ENCODE peak calls at places on chromosomes 11 and 22, in five cellular contexts. N is lower leg skin, E is tibial nerve, R is heart left ventricle, J is stomach. K is an unnamed sample.

GRCh38 chr11:46291441-46292143 is 14.1 kb downstream of the CREB3L1 start:
- DNase-seq in N (no peak), E (no peak), R (no peak), J (peak), K (no peak)

GRCh38 chr11:6755303-6755952 is 16.3 kb downstream of the OR2AG2 start:
- DNase-seq in N (no peak), J (peak), R (no peak), E (no peak), K (peak)

GRCh38 chr11:126318642-126319373 is 14.9 kb downstream of the DCPS start:
- DNase-seq in E (no peak), R (peak), J (no peak), N (peak), K (peak)

GRCh38 chr11:17439316-17439782 is 37.3 kb downstream of the ABCC8 start:
- DNase-seq in J (peak), E (no peak), N (no peak), R (no peak), K (no peak)

GRCh38 chr11:58958500-58958899 is 19.2 kb downstream of the GLYATL1 start:
- DNase-seq in N (no peak), E (no peak), R (no peak), J (peak), K (peak)

GRCh38 chr11:117929568-117930207 is 486 bp upstream of the TMPRSS13 start:
- DNase-seq in J (no peak), E (no peak), N (no peak), R (no peak), K (no peak)

GRCh38 chr11:37942081-37942480 is 1344.0 kb upstream of the RAG2 start:
- DNase-seq in R (no peak), N (no peak), J (no peak), E (no peak), K (no peak)

GRCh38 chr11:99277281-99277680 is 256.5 kb downstream of the CNTN5 start:
- DNase-seq in E (no peak), N (no peak), J (no peak), R (no peak), K (no peak)

GRCh38 chr11:67256477-67256876 is 9.8 kb upstream of the GRK2 start:
- DNase-seq in E (no peak), R (no peak), J (no peak), N (no peak), K (no peak)

GRCh38 chr22:28299760-28300159 is 379.9 kb downstream of the TTC28 start:
- DNase-seq in R (peak), J (no peak), E (no peak), N (no peak), K (no peak)

GRCh38 chr11:115215694-115216615 is 288.3 kb downstream of the CADM1 start:
- DNase-seq in J (no peak), R (no peak), E (no peak), N (no peak), K (no peak)

GRCh38 chr11:17298302-17298701 is 21.8 kb downstream of the NUCB2 start:
- DNase-seq in J (no peak), N (no peak), E (no peak), R (no peak), K (no peak)

GRCh38 chr11:78030429-78031325 is 7.6 kb upstream of the KCTD14 start:
- DNase-seq in N (no peak), R (peak), J (peak), E (no peak), K (peak)

GRCh38 chr11:68213135-68213515 is at the start of gene KMT5B:
- DNase-seq in R (peak), E (no peak), N (no peak), J (peak), K (peak)

GRCh38 chr22:17703811-17704210 is 65.3 kb downstream of the BCL2L13 start:
- DNase-seq in J (no peak), N (no peak), E (no peak), R (no peak), K (no peak)

GRCh38 chr22:41446057-41446501 is 522 bp downstream of the TOB2 start:
- DNase-seq in N (peak), E (no peak), J (peak), R (no peak), K (peak)

GRCh38 chr22:47659467-47660302 is 897.2 kb downstream of the TBC1D22A start:
- DNase-seq in E (no peak), J (no peak), N (no peak), R (no peak), K (no peak)

GRCh38 chr11:95734009-95734572 is 55.5 kb downstream of the FAM76B start:
- DNase-seq in J (no peak), E (no peak), R (no peak), N (no peak), K (no peak)

GRCh38 chr11:31820438-31820818 is 9.3 kb upstream of the PAX6 start:
- DNase-seq in R (no peak), E (no peak), N (no peak), J (no peak), K (no peak)

GRCh38 chr11:113408206-113408605 is 20.6 kb downstream of the ANKK1 start:
- DNase-seq in R (no peak), J (no peak), E (no peak), N (no peak), K (no peak)

GRCh38 chr22:48876951-48877350 is 950.7 kb downstream of the BRD1 start:
- DNase-seq in E (no peak), R (no peak), J (no peak), N (no peak), K (no peak)

GRCh38 chr11:23112987-23113886 is 253.0 kb upstream of the CCDC179 start:
- DNase-seq in N (no peak), E (no peak), J (peak), R (no peak), K (peak)

GRCh38 chr11:69499946-69500284 is 18.5 kb downstream of the LINC01488 start:
- DNase-seq in R (no peak), J (no peak), N (no peak), E (no peak), K (no peak)

GRCh38 chr11:8092587-8093424 is 11.8 kb downstream of the TUB start:
- DNase-seq in N (peak), E (no peak), R (peak), J (peak), K (peak)

DNA sequence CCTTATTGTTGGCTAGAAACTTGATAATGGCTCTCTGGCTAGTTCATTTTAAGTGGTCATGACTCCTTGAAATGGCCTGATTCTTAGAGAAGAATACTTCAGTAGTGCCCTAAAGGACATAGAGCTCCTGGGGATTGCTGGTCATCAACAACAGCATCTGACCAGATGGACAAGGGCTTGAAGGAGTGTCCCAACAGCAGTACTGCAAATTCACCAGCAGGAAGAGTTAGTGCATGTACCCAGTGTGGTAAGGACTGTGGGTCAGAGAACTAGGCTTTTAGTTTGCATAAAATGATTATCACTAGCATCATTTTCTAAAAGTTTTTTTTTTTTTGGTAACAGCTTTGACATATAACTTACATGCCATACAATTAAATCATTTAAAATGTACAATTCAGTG is 39.5 kb upstream of the CUL5 start:
- DNase-seq in N (no peak), E (no peak), R (no peak), J (no peak), K (no peak)
- TF ChIP-seq CTCF in N (no peak), E (no peak), R (no peak), J (no peak), K (no peak)

GRCh38 chr11:128615076-128615475 is 27.7 kb upstream of the ETS1 start:
- DNase-seq in E (no peak), N (no peak), R (no peak), J (no peak), K (no peak)

GRCh38 chr11:128608732-128609131 is 21.4 kb upstream of the ETS1 start:
- DNase-seq in E (no peak), R (no peak), N (no peak), J (no peak), K (no peak)

GRCh38 chr11:128613300-128613995 is 26.1 kb upstream of the ETS1 start:
- DNase-seq in J (no peak), N (no peak), R (no peak), E (no peak), K (no peak)

GRCh38 chr11:128607819-128608218 is 20.5 kb upstream of the ETS1 start:
- DNase-seq in E (no peak), N (no peak), R (no peak), J (peak), K (no peak)

GRCh38 chr11:128610765-128611617 is 23.6 kb upstream of the ETS1 start:
- DNase-seq in J (no peak), R (no peak), N (no peak), E (no peak), K (peak)
- H3K4me3 ChIP-seq in J (no peak), R (peak), N (no peak), E (no peak), K (no peak)

DNA sequence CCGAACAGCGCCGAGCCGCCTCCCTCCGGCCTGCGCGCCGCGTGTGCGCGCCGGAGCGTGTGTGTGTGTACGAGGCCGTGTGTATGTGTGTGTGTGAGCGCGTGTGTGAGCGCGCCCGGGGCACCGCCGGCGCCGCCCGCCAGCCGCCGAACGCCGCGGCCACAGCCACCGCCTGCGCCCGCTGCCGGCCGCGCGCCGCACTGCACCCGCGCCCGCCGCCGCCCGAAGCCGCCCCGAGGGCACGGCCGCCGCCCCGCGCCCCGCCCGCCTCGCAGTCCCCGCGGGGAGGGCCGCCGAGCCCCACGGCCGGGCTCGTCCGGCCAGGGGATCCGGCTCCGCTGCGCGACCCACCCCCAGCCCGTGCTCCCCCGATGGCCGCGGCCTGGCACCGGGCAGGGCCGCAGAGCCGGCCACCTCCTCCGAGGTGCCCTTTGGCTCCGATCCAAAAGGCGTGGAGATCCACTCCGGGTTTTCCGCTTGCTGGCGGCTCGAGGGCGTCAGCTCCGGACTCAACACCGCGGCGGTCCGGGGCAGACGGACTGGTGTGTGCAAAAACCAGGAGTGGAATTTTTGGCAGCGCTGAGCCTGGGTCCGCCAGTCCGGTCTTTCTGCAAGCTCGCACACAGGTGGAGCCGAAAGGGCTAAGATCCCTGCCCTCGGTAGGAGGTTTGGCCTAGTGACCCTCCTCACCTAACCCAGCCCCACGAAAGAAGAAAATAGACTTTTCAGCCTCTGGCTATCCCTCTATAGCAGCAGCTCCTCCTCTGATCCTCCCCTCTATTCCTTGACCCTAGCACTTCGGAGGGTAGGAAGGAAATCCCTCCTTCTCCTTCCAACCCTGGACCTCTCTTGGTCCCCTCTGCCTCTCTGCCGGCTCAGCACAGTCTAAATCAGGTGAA is at the start of gene SYT7:
- DNase-seq in N (peak), J (peak), R (peak), E (peak), K (peak)
- TF ChIP-seq POLR2A in N (no peak), J (no peak), R (peak), E (peak), K (no peak)

GRCh38 chr22:37824674-37825641 is 1.8 kb downstream of the GALR3 start:
- DNase-seq in J (no peak), E (no peak), R (no peak), N (no peak), K (no peak)
- TF ChIP-seq CTCF in J (no peak), E (no peak), R (no peak), N (no peak), K (no peak)